ENCODE peak calls at places on chromosomes 12 and 14, in six cellular contexts. Q is amniotic stem cell, M is neural progenitor cell, T is nephron progenitor cell, Y is body of pancreas, W is psoas muscle. U is an unnamed sample.

GRCh38 chr12:130127527-130127908 is 34.7 kb upstream of the FZD10 start:
- DNase-seq in M (no peak), T (no peak), Y (peak; percentile 29), W (peak; percentile 56), Q (no peak), U (no peak)

GRCh38 chr14:30906752-30907658 is 32.6 kb downstream of the COCH start:
- DNase-seq in T (no peak), M (no peak), Y (no peak), W (no peak), Q (no peak), U (no peak)

GRCh38 chr12:28313631-28314030 is 123.4 kb downstream of the CCDC91 start:
- DNase-seq in W (no peak), Q (no peak), Y (no peak), T (no peak), M (no peak), U (peak; percentile 16)

GRCh38 chr14:24436355-24437019 is 6.1 kb downstream of the SDR39U1 start:
- DNase-seq in Y (peak; percentile 54), M (peak; percentile 66), Q (peak; percentile 26), W (no peak), T (peak; percentile 39), U (peak; percentile 52)

GRCh38 chr14:50407089-50407813 is 10.6 kb upstream of the CDKL1 start:
- DNase-seq in T (no peak), W (no peak), Y (peak; percentile 29), M (no peak), Q (no peak), U (no peak)

GRCh38 chr12:14171111-14171510 is 189.7 kb upstream of the GRIN2B start:
- DNase-seq in T (no peak), Y (no peak), Q (no peak), M (no peak), W (no peak), U (peak; percentile 13)

GRCh38 chr12:103829092-103829491 is 11.9 kb downstream of the NT5DC3 start:
- DNase-seq in Q (no peak), T (no peak), W (no peak), M (no peak), Y (no peak), U (no peak)

GRCh38 chr12:28611501-28611900 is 421.2 kb downstream of the CCDC91 start:
- DNase-seq in T (no peak), Q (no peak), W (no peak), M (no peak), Y (no peak), U (no peak)

GRCh38 chr12:104296718-104297117 is 6.8 kb upstream of the EID3 start:
- DNase-seq in Y (no peak), T (no peak), M (no peak), Q (no peak), W (no peak), U (no peak)

GRCh38 chr12:108816652-108817335 is 40.6 kb downstream of the SSH1 start:
- DNase-seq in M (no peak), W (peak; percentile 58), Q (no peak), Y (peak; percentile 31), T (no peak), U (no peak)

GRCh38 chr12:50621435-50622304 is 116.9 kb downstream of the DIP2B start:
- DNase-seq in Y (peak; percentile 43), M (peak; percentile 73), T (no peak), Q (no peak), W (no peak), U (no peak)

GRCh38 chr12:21541773-21542172 is 15.7 kb downstream of the SPX start:
- DNase-seq in W (no peak), Y (no peak), T (no peak), Q (no peak), M (no peak), U (no peak)

GRCh38 chr12:98998697-98999299 is 353.7 kb downstream of the APAF1 start:
- DNase-seq in Q (peak; percentile 29), T (peak; percentile 7), W (no peak), Y (no peak), M (peak; percentile 45), U (peak; percentile 53)

GRCh38 chr12:13171921-13172859 is 24.3 kb upstream of the EMP1 start:
- DNase-seq in M (peak; percentile 34), Y (no peak), W (peak; percentile 57), T (peak; percentile 76), Q (no peak), U (no peak)

GRCh38 chr14:89198544-89199329 is 218.3 kb downstream of the FOXN3 start:
- DNase-seq in Q (no peak), M (no peak), W (peak; percentile 32), T (no peak), Y (peak; percentile 61), U (no peak)

GRCh38 chr12:111405856-111406473 is at the start of gene SH2B3:
- DNase-seq in Y (no peak), T (no peak), M (no peak), W (peak; percentile 81), Q (no peak), U (no peak)